ENCODE peak calls at places on chromosomes 2 and 18, in eight cellular contexts. M is body of pancreas, L is K562, G is mucosa of descending colon, O is transverse colon, D is right atrium auricular region, Q is OCI-LY7, P is ovary. W is an unnamed sample. For H3K4me1, the result is how much of the 10 kb centered on the place peaks cover.

GRCh38 chr2:48169066-48169724 is 262.9 kb upstream of the FBXO11 start:
- DNase-seq in M (peak), L (no peak), G (no peak), O (no peak), D (no peak), Q (no peak), P (no peak), W (no peak)

GRCh38 chr2:113831156-113831555 is 58.7 kb upstream of the ACTR3 start:
- DNase-seq in M (peak), L (peak), G (no peak), O (no peak), D (no peak), Q (no peak), P (no peak), W (no peak)

GRCh38 chr2:62205554-62205953 is 9.6 kb downstream of the B3GNT2 start:
- DNase-seq in M (no peak), L (no peak), G (no peak), O (no peak), D (no peak), Q (no peak), P (no peak), W (no peak)

GRCh38 chr2:12847694-12848093 is 131.0 kb downstream of the TRIB2 start:
- DNase-seq in M (no peak), L (no peak), G (no peak), O (no peak), D (no peak), Q (no peak), P (no peak), W (no peak)

GRCh38 chr2:156483741-156484173 is 47.6 kb downstream of the GPD2 start:
- DNase-seq in M (no peak), L (no peak), G (no peak), O (no peak), D (no peak), Q (no peak), P (no peak), W (no peak)

GRCh38 chr2:79585701-79586428 is 73.0 kb downstream of the CTNNA2 start:
- DNase-seq in M (no peak), L (no peak), G (no peak), O (no peak), D (no peak), Q (no peak), P (no peak), W (no peak)

GRCh38 chr2:109648041-109648527 is 33.9 kb downstream of the SOWAHC start:
- DNase-seq in M (no peak), L (no peak), G (no peak), O (no peak), D (no peak), Q (no peak), P (no peak), W (no peak)

GRCh38 chr2:218002103-218002502 is 692 bp downstream of the TNS1 start:
- DNase-seq in M (no peak), L (no peak), G (no peak), O (no peak), D (no peak), Q (no peak), P (no peak), W (no peak)

GRCh38 chr2:64018715-64019082 is 529 bp downstream of the VPS54 start:
- DNase-seq in M (no peak), L (peak), G (peak), O (peak), D (no peak), Q (no peak), P (peak), W (no peak)

GRCh38 chr2:133865141-133865540 is 296.9 kb upstream of the NCKAP5 start:
- DNase-seq in M (no peak), L (no peak), G (no peak), O (no peak), D (no peak), Q (no peak), P (no peak), W (no peak)

GRCh38 chr2:24497685-24498084 is 6.6 kb downstream of the NCOA1 start:
- DNase-seq in M (no peak), L (no peak), G (no peak), O (no peak), D (no peak), Q (no peak), P (no peak), W (no peak)

GRCh38 chr2:237321746-237322145 is 92.2 kb downstream of the COL6A3 start:
- DNase-seq in M (no peak), L (no peak), G (no peak), O (no peak), D (peak), Q (no peak), P (no peak), W (peak)

GRCh38 chr2:33425156-33425555 is 51.3 kb upstream of the RASGRP3 start:
- DNase-seq in M (no peak), L (no peak), G (no peak), O (no peak), D (no peak), Q (no peak), P (no peak), W (no peak)

GRCh38 chr18:61582205-61582710 is 249.0 kb downstream of the CDH20 start:
- DNase-seq in M (peak), L (no peak), G (peak), O (no peak), D (peak), Q (no peak), P (no peak), W (no peak)

GRCh38 chr2:218095853-218096252 is 26.8 kb downstream of the RUFY4 start:
- DNase-seq in M (no peak), L (no peak), G (no peak), O (no peak), D (no peak), Q (no peak), P (no peak), W (no peak)

GRCh38 chr2:229071292-229071976 is 199.7 kb downstream of the PID1 start:
- DNase-seq in M (no peak), L (no peak), G (no peak), O (no peak), D (no peak), Q (no peak), P (no peak), W (no peak)

GRCh38 chr2:96769816-96770215 is 9.1 kb downstream of the CNNM4 start:
- DNase-seq in M (peak), L (no peak), G (peak), O (peak), D (peak), Q (no peak), P (no peak), W (peak)

GRCh38 chr18:76378526-76379215 is 116.4 kb downstream of the ZNF516 start:
- DNase-seq in M (no peak), L (no peak), G (no peak), O (no peak), D (no peak), Q (no peak), P (no peak), W (no peak)

GRCh38 chr2:180622122-180622918 is 358.1 kb upstream of the UBE2E3 start:
- DNase-seq in M (no peak), L (no peak), G (no peak), O (no peak), D (no peak), Q (no peak), P (no peak), W (no peak)

GRCh38 chr2:102424754-102425153 is 1.8 kb downstream of the IL18RAP start:
- DNase-seq in M (no peak), L (no peak), G (no peak), O (no peak), D (no peak), Q (no peak), P (no peak), W (no peak)

GRCh38 chr18:14970027-14970426 is 222.1 kb downstream of the ANKRD30B start:
- DNase-seq in M (no peak), L (no peak), G (no peak), O (no peak), D (peak), Q (no peak), P (no peak), W (no peak)

GRCh38 chr2:58449286-58450010 is 208.3 kb upstream of the FANCL start:
- DNase-seq in M (no peak), L (no peak), G (no peak), O (no peak), D (no peak), Q (peak), P (no peak), W (no peak)

GRCh38 chr18:73551211-73551610 is 596.4 kb downstream of the FBXO15 start:
- DNase-seq in M (no peak), L (no peak), G (no peak), O (no peak), D (no peak), Q (no peak), P (no peak), W (no peak)

GRCh38 chr18:63505566-63506335 is 29.0 kb downstream of the SERPINB5 start:
- DNase-seq in M (peak), L (peak), G (peak), O (peak), D (no peak), Q (peak), P (no peak), W (no peak)

GRCh38 chr2:171404258-171404657 is 29.5 kb downstream of the METTL8 start:
- DNase-seq in M (no peak), L (no peak), G (no peak), O (no peak), D (no peak), Q (no peak), P (no peak), W (no peak)

GRCh38 chr2:169077674-169078240 is 8.4 kb downstream of the DHRS9 start:
- DNase-seq in M (no peak), L (peak), G (no peak), O (no peak), D (no peak), Q (no peak), P (no peak), W (no peak)

GRCh38 chr2:112812318-112813042 is 24.1 kb downstream of the IL1B start:
- DNase-seq in M (no peak), L (peak), G (no peak), O (no peak), D (no peak), Q (no peak), P (no peak), W (no peak)

GRCh38 chr2:88692187-88692586 is 714 bp downstream of the RPIA start:
- DNase-seq in M (peak), L (peak), G (peak), O (peak), D (no peak), Q (peak), P (no peak), W (no peak)

GRCh38 chr18:56443508-56443907 is 194.9 kb downstream of the TXNL1 start:
- DNase-seq in M (no peak), L (no peak), G (no peak), O (no peak), D (no peak), Q (no peak), P (no peak), W (no peak)

GRCh38 chr2:170156592-170156991 is 21.4 kb upstream of the MYO3B start:
- DNase-seq in M (no peak), L (no peak), G (no peak), O (no peak), D (no peak), Q (no peak), P (no peak), W (no peak)

GRCh38 chr2:16238001-16238755 is 297.8 kb downstream of the MYCN start:
- DNase-seq in M (no peak), L (no peak), G (no peak), O (no peak), D (no peak), Q (no peak), P (no peak), W (no peak)

GRCh38 chr2:209629622-209630021 is 142.0 kb upstream of the UNC80 start:
- DNase-seq in M (no peak), L (no peak), G (no peak), O (no peak), D (no peak), Q (no peak), P (no peak), W (no peak)

GRCh38 chr2:54560146-54560881 is 104.2 kb downstream of the SPTBN1 start:
- DNase-seq in M (peak), L (peak), G (peak), O (peak), D (peak), Q (peak), P (peak), W (peak)

GRCh38 chr2:234630676-234631350 is 133.9 kb upstream of the ARL4C start:
- DNase-seq in M (no peak), L (no peak), G (no peak), O (no peak), D (no peak), Q (no peak), P (no peak), W (no peak)

GRCh38 chr18:27239669-27240068 is 54.6 kb upstream of the CHST9 start:
- DNase-seq in M (no peak), L (no peak), G (no peak), O (no peak), D (no peak), Q (no peak), P (no peak), W (no peak)
- H3K4me1 ChIP-seq in M (under half), L (under half), G (under half), O (under half), D (under half), Q (under half), P (under half), W (under half)

GRCh38 chr2:239376351-239376750 is 24.5 kb downstream of the HDAC4 start:
- DNase-seq in M (no peak), L (no peak), G (no peak), O (no peak), D (no peak), Q (no peak), P (no peak), W (no peak)
- H3K4me1 ChIP-seq in M (under half), L (under half), G (under half), O (under half), D (under half), Q (under half), P (under half), W (under half)

GRCh38 chr18:10202947-10203346 is 251.5 kb upstream of the APCDD1 start:
- DNase-seq in M (no peak), L (no peak), G (no peak), O (no peak), D (no peak), Q (no peak), P (no peak), W (no peak)

GRCh38 chr18:10207682-10208081 is 246.8 kb upstream of the APCDD1 start:
- DNase-seq in M (no peak), L (no peak), G (no peak), O (no peak), D (no peak), Q (no peak), P (no peak), W (no peak)

GRCh38 chr18:10201655-10202054 is 252.8 kb upstream of the APCDD1 start:
- DNase-seq in M (no peak), L (no peak), G (no peak), O (no peak), D (no peak), Q (no peak), P (no peak), W (no peak)

GRCh38 chr18:10201226-10201625 is 253.2 kb upstream of the APCDD1 start:
- DNase-seq in M (no peak), L (no peak), G (no peak), O (no peak), D (no peak), Q (no peak), P (no peak), W (no peak)

GRCh38 chr18:10205136-10205535 is 249.3 kb upstream of the APCDD1 start:
- DNase-seq in M (peak), L (no peak), G (no peak), O (no peak), D (no peak), Q (no peak), P (no peak), W (no peak)
- H3K4me1 ChIP-seq in M (under half), L (under half), G (under half), O (under half), D (under half), Q (under half), P (under half), W (under half)

GRCh38 chr2:200353125-200353524 is 46.6 kb downstream of the SPATS2L start:
- DNase-seq in M (no peak), L (no peak), G (no peak), O (no peak), D (no peak), Q (no peak), P (no peak), W (no peak)
- H3K4me1 ChIP-seq in M (under half), L (under half), G (under half), O (under half), D (under half), Q (under half), P (under half), W (under half)